ENCODE peak calls at places on chromosomes 2 and 18, in four cellular contexts. L is A549, G is K562, N is HepG2. P is an unnamed sample.

GRCh38 chr2:11677146-11678055 is 7.4 kb upstream of the NTSR2 start:
- DNase-seq in L (no peak), N (no peak), G (no peak), P (no peak)

GRCh38 chr2:79697200-79697599 is 184.3 kb downstream of the CTNNA2 start:
- DNase-seq in N (no peak), G (no peak), L (no peak), P (no peak)

GRCh38 chr2:38835015-38835601 is 40.6 kb downstream of the DHX57 start:
- DNase-seq in L (peak), G (no peak), N (peak), P (no peak)

GRCh38 chr18:35454803-35455202 is 43.0 kb downstream of the INO80C start:
- DNase-seq in G (no peak), N (no peak), L (no peak), P (no peak)

GRCh38 chr2:166417669-166418068 is 41.9 kb upstream of the SCN9A start:
- DNase-seq in G (no peak), N (peak), L (peak), P (no peak)

GRCh38 chr2:183081908-183082307 is 3.4 kb downstream of the DUSP19 start:
- DNase-seq in N (no peak), G (no peak), L (no peak), P (no peak)

GRCh38 chr2:45588158-45588829 is 22.8 kb downstream of the SRBD1 start:
- DNase-seq in G (no peak), L (no peak), N (no peak), P (no peak)

GRCh38 chr2:239121600-239122012 is 273.7 kb downstream of the TWIST2 start:
- DNase-seq in G (no peak), N (no peak), L (no peak), P (no peak)

GRCh38 chr2:6665093-6665721 is 200.5 kb downstream of the CMPK2 start:
- DNase-seq in G (no peak), L (no peak), N (no peak), P (no peak)

GRCh38 chr2:1731963-1732768 is 12.1 kb downstream of the PXDN start:
- DNase-seq in N (no peak), L (no peak), G (no peak), P (no peak)

GRCh38 chr2:150214626-150215025 is 272.8 kb downstream of the RND3 start:
- DNase-seq in L (peak), N (peak), G (no peak), P (no peak)

GRCh38 chr2:160045703-160046210 is 16.7 kb downstream of the PLA2R1 start:
- DNase-seq in G (no peak), L (no peak), N (no peak), P (no peak)

GRCh38 chr2:204116154-204116792 is 179.7 kb downstream of the ICOS start:
- DNase-seq in N (no peak), G (no peak), L (no peak), P (no peak)

GRCh38 chr2:55431982-55432627 is 12.4 kb upstream of the CCDC88A start:
- DNase-seq in L (peak), G (no peak), N (peak), P (no peak)

GRCh38 chr2:231673348-231673770 is 35.0 kb upstream of the PTMA start:
- DNase-seq in N (peak), G (peak), L (peak), P (no peak)

GRCh38 chr2:149058936-149059335 is 20.4 kb downstream of the LYPD6B start:
- DNase-seq in G (no peak), N (no peak), L (no peak), P (no peak)

GRCh38 chr2:181626671-181627070 is 30.2 kb downstream of the CERKL start:
- DNase-seq in G (no peak), N (no peak), L (no peak), P (no peak)

GRCh38 chr2:228318218-228318617 is 136.7 kb upstream of the SPHKAP start:
- DNase-seq in L (peak), N (peak), G (no peak), P (no peak)

DNA sequence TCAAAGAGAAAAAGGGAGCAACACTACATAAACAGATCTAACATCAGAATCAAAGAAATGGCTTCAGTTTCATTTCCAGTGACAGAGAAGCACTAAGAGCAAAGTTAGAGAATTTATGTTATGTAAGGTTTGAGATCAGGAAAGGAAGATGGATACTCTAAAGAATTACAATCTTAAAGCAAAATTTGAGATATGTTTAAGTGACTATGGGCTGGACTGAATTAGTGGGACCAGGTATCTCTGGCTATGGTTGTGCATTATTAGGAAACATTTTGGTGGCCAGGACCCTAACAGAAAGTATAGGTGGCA is 208.2 kb downstream of the CCDC178 start:
- DNase-seq in N (no peak), L (no peak), G (no peak), P (no peak)
- TF ChIP-seq CHD4 in N (no peak), L (no peak), G (no peak), P (no peak)

GRCh38 chr2:156189584-156189983 is 142.9 kb downstream of the NR4A2 start:
- DNase-seq in G (no peak), N (no peak), L (no peak), P (no peak)

GRCh38 chr2:156192468-156192867 is 140.1 kb downstream of the NR4A2 start:
- DNase-seq in L (no peak), G (no peak), N (no peak), P (peak)

GRCh38 chr2:156191547-156191946 is 141.0 kb downstream of the NR4A2 start:
- DNase-seq in L (no peak), N (no peak), G (no peak), P (no peak)

GRCh38 chr2:156190532-156190931 is 142.0 kb downstream of the NR4A2 start:
- DNase-seq in N (no peak), G (no peak), L (no peak), P (no peak)

DNA sequence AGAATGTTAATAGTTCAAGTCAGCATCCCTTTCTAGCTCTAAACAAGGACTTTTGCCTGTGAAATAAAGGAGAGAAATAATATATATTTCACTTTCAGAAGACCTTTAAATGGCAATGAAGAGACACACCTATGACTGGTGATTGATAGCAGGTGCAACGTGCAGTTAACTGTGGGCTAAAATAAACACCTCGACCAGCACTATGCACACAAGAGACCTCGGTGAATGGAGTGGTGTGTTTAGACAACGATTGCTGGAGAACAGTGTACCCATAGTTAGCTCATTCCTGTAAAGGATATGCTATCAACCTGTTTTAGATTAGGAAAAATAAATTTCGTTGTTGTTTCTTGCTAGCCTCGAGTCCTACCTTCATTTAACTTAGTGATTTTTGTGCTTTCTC is 143.4 kb downstream of the NR4A2 start:
- DNase-seq in G (no peak), L (no peak), N (peak), P (no peak)
- TF ChIP-seq CHD4 in G (no peak), L (no peak), N (no peak), P (no peak)

GRCh38 chr2:142975239-142975638 is 97.8 kb downstream of the KYNU start:
- DNase-seq in G (no peak), L (no peak), N (no peak), P (no peak)

GRCh38 chr2:142983174-142983573 is 105.7 kb downstream of the KYNU start:
- DNase-seq in L (no peak), G (no peak), N (no peak), P (peak)

GRCh38 chr2:142984657-142985056 is 107.2 kb downstream of the KYNU start:
- DNase-seq in L (no peak), N (no peak), G (no peak), P (no peak)

GRCh38 chr2:142981069-142981378 is 103.6 kb downstream of the KYNU start:
- DNase-seq in N (no peak), L (no peak), G (no peak), P (no peak)

GRCh38 chr2:142980246-142981068 is 103.0 kb downstream of the KYNU start:
- DNase-seq in G (no peak), N (peak), L (peak), P (no peak)
- TF ChIP-seq CHD4 in G (no peak), N (no peak), L (no peak), P (no peak)

DNA sequence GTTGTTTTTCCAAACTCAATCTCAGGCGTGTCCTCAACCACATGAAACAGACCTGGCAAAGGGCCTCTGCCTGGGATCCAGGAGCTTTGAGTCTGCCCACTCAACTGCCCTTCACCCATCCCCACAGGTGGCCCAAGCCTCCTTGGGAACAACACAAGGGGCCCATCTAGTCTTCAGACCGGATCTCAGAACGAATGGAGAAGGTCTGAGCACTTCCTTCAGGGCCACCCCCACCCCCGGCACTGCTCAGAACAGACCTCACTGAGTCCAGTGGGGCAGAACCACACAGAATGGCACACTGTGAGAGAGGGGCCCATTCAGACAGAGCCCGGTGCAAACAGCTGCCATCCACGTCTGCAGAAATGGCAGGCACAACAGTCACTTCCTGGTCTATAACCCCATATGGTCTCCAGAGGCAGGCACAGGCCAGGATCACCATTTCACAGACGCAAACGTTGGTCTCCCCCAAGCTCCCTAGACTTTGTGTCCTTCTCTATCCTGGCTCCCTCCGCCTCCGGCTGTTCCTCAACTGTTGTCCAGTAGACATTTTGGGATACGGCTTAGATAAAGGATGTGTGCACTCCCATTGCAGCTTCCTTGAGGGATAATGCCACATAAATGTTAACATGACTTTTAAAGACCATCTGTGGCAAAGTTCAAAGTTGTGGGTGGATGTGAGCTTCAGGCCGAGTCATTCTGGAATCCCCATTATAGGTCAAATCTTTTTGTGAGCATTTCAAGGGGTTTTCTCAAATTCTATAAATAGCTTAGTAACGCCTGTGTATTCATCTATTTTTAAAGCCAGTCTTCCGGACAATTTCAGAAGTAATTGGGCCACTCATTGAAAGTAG is 149.7 kb downstream of the SMAD7 start:
- DNase-seq in N (no peak), L (no peak), G (no peak), P (peak)
- TF ChIP-seq CHD4 in N (no peak), L (no peak), G (no peak), P (no peak)

DNA sequence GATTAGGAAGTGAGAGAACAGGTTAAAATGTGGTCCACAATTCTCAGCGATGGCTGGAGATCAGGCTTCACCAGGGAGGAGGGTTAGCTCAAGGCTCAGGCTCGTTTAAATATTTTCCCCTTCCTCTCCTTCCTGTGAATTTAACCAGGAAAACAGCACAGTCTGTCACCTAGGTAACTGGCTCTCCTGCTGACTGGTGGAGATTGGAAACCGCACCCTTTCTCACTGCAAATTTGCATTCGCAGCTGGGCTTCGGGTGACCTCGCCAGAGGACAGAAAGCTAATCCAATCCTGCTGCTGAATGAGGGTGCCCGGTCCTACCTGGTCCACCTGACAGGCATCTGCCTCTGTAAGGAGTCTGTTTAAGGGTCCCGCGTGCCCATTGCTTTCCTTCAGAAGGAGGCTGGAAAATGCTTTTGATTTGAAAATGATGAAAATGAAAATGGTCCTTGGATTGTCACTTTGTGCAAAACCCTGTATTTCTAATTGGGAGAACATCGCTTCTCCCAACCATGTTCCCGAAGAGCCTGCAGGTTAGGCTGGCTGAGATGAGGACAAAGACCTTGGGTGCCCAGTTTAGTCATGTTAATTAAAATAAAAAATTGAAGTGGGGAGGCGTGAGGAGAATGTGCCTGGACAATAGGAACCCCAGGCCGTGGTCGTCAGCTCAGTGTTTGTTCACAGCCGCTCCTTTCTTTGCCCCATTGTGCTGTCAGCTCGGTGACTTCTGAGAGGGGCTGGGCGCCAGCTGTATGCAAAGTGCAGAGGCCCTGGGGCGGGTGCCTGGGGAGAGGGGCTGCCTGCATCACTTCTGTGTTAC is 43.4 kb upstream of the MTCL1 start:
- DNase-seq in N (no peak), L (peak), G (no peak), P (no peak)
- TF ChIP-seq CHD4 in N (no peak), L (no peak), G (no peak), P (no peak)

DNA sequence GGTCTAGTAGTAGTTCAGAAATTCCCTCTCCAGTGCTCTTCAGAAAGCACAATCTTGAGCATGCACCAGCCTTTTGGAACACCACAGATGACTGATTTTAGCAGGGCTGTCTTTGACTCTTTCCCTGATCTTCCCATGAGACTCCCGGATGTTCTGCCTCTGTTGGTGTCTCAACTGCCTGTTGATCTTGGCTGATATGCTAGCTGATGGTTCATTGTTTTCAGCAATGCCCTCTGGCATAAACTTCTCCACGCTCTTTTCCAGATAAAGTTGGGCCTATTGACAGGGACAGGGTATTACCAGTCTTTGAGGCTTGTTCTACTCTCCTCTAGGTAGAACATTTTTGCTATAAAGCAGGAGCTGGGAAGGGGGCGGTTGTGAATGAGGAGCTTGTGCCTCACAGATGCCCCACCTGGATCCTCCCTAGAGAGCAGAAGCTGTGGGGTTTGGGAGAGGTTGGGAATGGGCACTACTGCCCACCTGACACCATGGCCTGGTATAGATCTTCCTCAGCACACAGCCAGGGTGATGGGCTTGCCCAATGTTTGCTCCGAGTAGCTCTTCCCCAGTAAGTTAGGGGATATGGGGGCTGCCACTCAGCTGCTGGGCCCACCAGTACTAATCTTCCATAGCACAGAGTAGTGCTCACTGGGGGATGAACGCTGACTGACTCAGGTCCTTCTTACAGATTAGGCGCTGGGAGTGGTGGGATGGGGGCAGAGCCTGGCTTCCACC is 111.3 kb downstream of the PTGR3 start:
- DNase-seq in L (no peak), G (no peak), N (no peak), P (no peak)
- TF ChIP-seq CHD4 in L (no peak), G (no peak), N (no peak), P (no peak)

DNA sequence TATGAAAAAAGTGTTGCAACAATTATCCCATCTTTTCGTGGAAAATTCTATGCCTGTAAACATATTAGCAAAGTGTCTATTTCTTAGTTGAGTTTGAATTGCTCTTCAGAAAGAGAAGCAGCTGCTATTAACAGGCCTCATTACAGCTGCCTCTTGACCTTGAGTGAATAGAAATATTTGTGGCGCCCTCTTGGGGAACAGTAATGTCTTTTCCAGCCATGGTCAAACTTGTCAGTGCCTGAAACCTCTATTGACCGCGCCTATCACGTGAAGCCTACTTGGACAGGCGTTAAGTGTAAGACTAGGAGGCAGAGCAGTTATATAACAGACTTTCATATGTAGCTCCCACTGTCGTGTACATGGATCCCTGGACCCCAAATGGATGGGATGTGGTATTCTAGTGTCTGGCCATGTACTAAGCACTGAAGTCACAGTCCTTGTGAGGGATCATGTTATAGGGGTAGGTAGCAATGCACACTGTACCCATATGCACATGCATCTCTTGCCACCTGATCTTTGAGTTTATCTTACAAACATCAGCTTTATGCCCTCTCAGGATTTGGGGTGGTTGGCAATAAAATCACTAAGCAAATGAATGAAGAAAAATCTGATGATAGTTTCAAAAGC is 245.0 kb downstream of the PTGR3 start:
- DNase-seq in G (peak), N (peak), L (peak), P (no peak)
- TF ChIP-seq CHD4 in G (no peak), N (no peak), L (no peak), P (no peak)

GRCh38 chr2:158124896-158125295 is 23.2 kb downstream of the UPP2 start:
- DNase-seq in G (no peak), N (no peak), L (no peak), P (no peak)
- TF ChIP-seq CHD4 in G (no peak), N (no peak), L (no peak), P (no peak)

GRCh38 chr2:30911327-30911726 is 104.1 kb upstream of the CAPN13 start:
- DNase-seq in L (no peak), N (no peak), G (no peak), P (no peak)

GRCh38 chr2:30912056-30912455 is 104.8 kb upstream of the CAPN13 start:
- DNase-seq in N (no peak), L (no peak), G (no peak), P (no peak)

GRCh38 chr2:30914456-30914855 is 107.2 kb upstream of the CAPN13 start:
- DNase-seq in N (no peak), L (no peak), G (no peak), P (no peak)

GRCh38 chr2:30910686-30911085 is 103.4 kb upstream of the CAPN13 start:
- DNase-seq in N (no peak), G (no peak), L (no peak), P (no peak)

GRCh38 chr2:30915485-30915884 is 108.2 kb upstream of the CAPN13 start:
- DNase-seq in N (peak), L (peak), G (no peak), P (no peak)
- TF ChIP-seq CHD4 in N (no peak), L (no peak), G (no peak), P (no peak)

DNA sequence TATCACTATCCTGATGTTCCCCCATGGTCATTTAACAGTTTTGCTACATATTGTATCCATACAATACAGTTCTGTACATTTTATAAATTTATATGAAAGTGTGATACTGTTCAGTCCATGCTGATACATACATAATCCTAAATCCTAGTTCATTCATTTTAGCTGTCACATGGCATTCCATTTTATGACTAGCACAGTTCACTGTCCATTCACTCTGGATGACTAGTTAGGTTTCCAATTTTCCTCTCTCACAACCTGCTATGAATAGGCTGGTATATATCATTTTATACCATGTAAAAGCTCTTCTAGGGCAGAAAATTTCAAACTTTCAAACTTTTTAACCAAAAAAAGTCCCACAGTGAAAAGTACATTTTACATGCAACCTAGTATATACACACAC is 15.2 kb downstream of the SMAD2 start:
- DNase-seq in L (no peak), G (no peak), N (no peak), P (no peak)
- TF ChIP-seq CHD4 in L (no peak), G (no peak), N (no peak), P (no peak)

P was measured in GM12878.